ENCODE peak calls at places on chromosomes 16 and 17, in nine cellular contexts. F is psoas muscle, M is stomach, Z is thoracic aorta, P is tibial nerve, E is heart right ventricle, H is HFFc6, T is heart left ventricle, O is SK-N-SH. K is an unnamed sample.

GRCh38 chr16:46884513-46885293 is 541 bp downstream of the GPT2 start:
- DNase-seq in M (no peak), O (peak), Z (no peak), T (no peak), H (no peak), E (no peak), P (no peak), F (no peak), K (no peak)

GRCh38 chr16:9134739-9135138 is 43.3 kb downstream of the HAPSTR1 start:
- DNase-seq in O (peak), H (peak), P (peak), F (peak), E (peak), M (peak), Z (no peak), T (peak), K (no peak)

GRCh38 chr17:74199306-74200092 is 4.0 kb upstream of the RPL38 start:
- DNase-seq in F (peak), P (peak), M (peak), H (no peak), T (peak), E (peak), Z (no peak), O (peak), K (peak)

GRCh38 chr16:13245713-13246377 is 344.4 kb downstream of the SHISA9 start:
- DNase-seq in H (no peak), E (no peak), M (no peak), T (no peak), P (no peak), Z (no peak), O (no peak), F (no peak), K (no peak)

GRCh38 chr17:31320791-31321190 is 631 bp downstream of the EVI2A start:
- DNase-seq in F (no peak), E (no peak), T (no peak), M (no peak), Z (no peak), P (no peak), O (peak), H (no peak), K (no peak)

GRCh38 chr17:40309938-40310510 is 1.0 kb downstream of the RARA start:
- DNase-seq in Z (no peak), M (no peak), O (peak), H (no peak), P (no peak), F (no peak), T (no peak), E (no peak), K (no peak)

GRCh38 chr16:63617990-63618763 is 1503.7 kb downstream of the CDH11 start:
- DNase-seq in O (no peak), Z (no peak), H (no peak), P (no peak), T (peak), F (peak), E (peak), M (no peak), K (no peak)

GRCh38 chr17:57009737-57010445 is 32.0 kb downstream of the SCPEP1 start:
- DNase-seq in F (peak), H (peak), M (peak), Z (no peak), T (no peak), P (peak), E (peak), O (peak), K (no peak)

GRCh38 chr16:12708266-12708665 is 95.4 kb downstream of the CPPED1 start:
- DNase-seq in M (no peak), Z (no peak), P (no peak), F (no peak), O (no peak), T (no peak), E (no peak), H (no peak), K (no peak)

GRCh38 chr17:9330140-9330902 is 245.3 kb downstream of the STX8 start:
- DNase-seq in E (no peak), Z (no peak), P (no peak), T (no peak), F (no peak), H (no peak), O (no peak), M (no peak), K (no peak)

GRCh38 chr17:79651751-79652150 is 40.9 kb upstream of the RBFOX3 start:
- DNase-seq in M (no peak), E (no peak), F (no peak), Z (no peak), T (no peak), O (peak), H (no peak), P (no peak), K (peak)

GRCh38 chr16:11129378-11129781 is 126.6 kb downstream of the SOCS1 start:
- DNase-seq in H (no peak), Z (no peak), F (no peak), P (no peak), E (no peak), M (no peak), T (no peak), O (peak), K (no peak)

GRCh38 chr16:56203052-56203451 is 11.8 kb downstream of the GNAO1 start:
- DNase-seq in H (peak), Z (no peak), T (no peak), F (peak), O (peak), M (no peak), E (peak), P (no peak), K (no peak)

GRCh38 chr16:27430923-27431484 is 29.0 kb downstream of the IL21R start:
- DNase-seq in O (no peak), E (no peak), H (no peak), T (peak), P (no peak), F (no peak), M (peak), Z (no peak), K (peak)

GRCh38 chr17:4641297-4642195 is at the start of gene ALOX15:
- DNase-seq in T (no peak), O (no peak), E (no peak), M (no peak), H (no peak), P (no peak), F (no peak), Z (no peak), K (no peak)

GRCh38 chr16:89828870-89829629 is 775 bp downstream of the SPIRE2 start:
- DNase-seq in M (no peak), Z (no peak), O (no peak), H (no peak), P (no peak), E (no peak), F (no peak), T (no peak), K (no peak)

GRCh38 chr16:10981697-10982216 is 37.4 kb downstream of the CLEC16A start:
- DNase-seq in T (no peak), E (no peak), Z (no peak), H (peak), O (peak), P (no peak), M (no peak), F (no peak), K (no peak)

GRCh38 chr16:67241008-67241900 is 6.0 kb downstream of the FHOD1 start:
- DNase-seq in F (peak), E (peak), H (peak), M (peak), P (no peak), T (peak), Z (no peak), O (no peak), K (no peak)

GRCh38 chr16:81888520-81889394 is 109.7 kb downstream of the PLCG2 start:
- DNase-seq in Z (no peak), P (no peak), T (no peak), M (no peak), F (no peak), O (no peak), H (no peak), E (no peak), K (no peak)

GRCh38 chr16:2213817-2214720 is 571 bp downstream of the PGP start:
- DNase-seq in Z (no peak), T (no peak), E (no peak), M (no peak), F (no peak), O (peak), P (no peak), H (no peak), K (no peak)

GRCh38 chr16:9053006-9053601 is 38.3 kb upstream of the HAPSTR1 start:
- DNase-seq in T (peak), Z (peak), H (peak), M (peak), O (peak), F (peak), P (no peak), E (peak), K (peak)

GRCh38 chr17:69356625-69357024 is 29.7 kb upstream of the ABCA5 start:
- DNase-seq in T (no peak), O (no peak), Z (no peak), F (no peak), P (no peak), H (no peak), M (no peak), E (no peak), K (no peak)

GRCh38 chr16:75491876-75492275 is 3.4 kb downstream of the CHST6 start:
- DNase-seq in O (peak), P (no peak), F (no peak), T (no peak), Z (no peak), H (peak), E (no peak), M (no peak), K (no peak)

GRCh38 chr16:8848939-8849391 is 19.8 kb downstream of the CARHSP1 start:
- DNase-seq in M (no peak), E (no peak), Z (no peak), H (peak), F (no peak), P (no peak), T (no peak), O (peak), K (peak)

GRCh38 chr17:35612924-35613521 is 25.9 kb downstream of the AP2B1 start:
- DNase-seq in P (peak), F (no peak), H (peak), Z (no peak), O (peak), M (peak), E (peak), T (peak), K (no peak)

GRCh38 chr17:30230596-30231125 is 4.8 kb downstream of the SLC6A4 start:
- DNase-seq in H (no peak), M (no peak), O (no peak), P (no peak), Z (no peak), F (no peak), T (no peak), E (no peak), K (no peak)

GRCh38 chr17:72977768-72978417 is 114.6 kb downstream of the SLC39A11 start:
- DNase-seq in O (no peak), F (no peak), E (no peak), H (no peak), P (no peak), Z (no peak), M (no peak), T (no peak), K (no peak)

GRCh38 chr17:78040561-78041400 is 82.3 kb downstream of the TNRC6C start:
- DNase-seq in M (peak), O (peak), H (peak), T (peak), Z (peak), E (peak), F (peak), P (peak), K (no peak)

GRCh38 chr16:64626771-64627170 is 495.1 kb downstream of the CDH11 start:
- DNase-seq in T (no peak), E (no peak), F (no peak), P (no peak), M (no peak), O (no peak), H (no peak), Z (no peak), K (no peak)

GRCh38 chr16:24645739-24646645 is 83.5 kb upstream of the TNRC6A start:
- DNase-seq in M (no peak), Z (peak), T (no peak), O (no peak), H (peak), F (no peak), E (no peak), P (peak), K (no peak)

GRCh38 chr16:51497541-51498211 is 346.6 kb upstream of the SALL1 start:
- DNase-seq in P (no peak), O (no peak), E (no peak), H (no peak), Z (no peak), T (no peak), M (no peak), F (no peak), K (no peak)

GRCh38 chr17:82212331-82213250 is at the start of gene CCDC57:
- DNase-seq in H (peak), Z (no peak), T (peak), E (peak), O (peak), M (peak), P (peak), F (peak), K (peak)

GRCh38 chr17:1907216-1907631 is 77.4 kb downstream of the RPA1 start:
- DNase-seq in E (no peak), Z (no peak), M (no peak), P (no peak), O (no peak), H (no peak), F (peak), T (no peak), K (no peak)
- TF ChIP-seq CTCF in E (no peak), Z (no peak), M (no peak), P (no peak), O (no peak), H (no peak), F (peak), T (no peak), K (no peak)

GRCh38 chr17:58205936-58206335 is 13.1 kb downstream of the MKS1 start:
- DNase-seq in P (no peak), M (no peak), F (no peak), Z (no peak), H (no peak), E (no peak), O (no peak), T (no peak), K (peak)

GRCh38 chr17:58208344-58208743 is 10.7 kb downstream of the MKS1 start:
- DNase-seq in T (no peak), H (no peak), P (no peak), E (no peak), O (no peak), M (no peak), Z (no peak), F (no peak), K (no peak)

GRCh38 chr17:58215685-58216084 is 3.4 kb downstream of the MKS1 start:
- DNase-seq in F (no peak), O (peak), H (no peak), T (no peak), M (no peak), Z (no peak), P (no peak), E (no peak), K (no peak)

GRCh38 chr17:58207451-58207850 is 11.6 kb downstream of the MKS1 start:
- DNase-seq in P (no peak), O (no peak), M (no peak), E (no peak), T (no peak), F (no peak), H (no peak), Z (no peak), K (no peak)

DNA sequence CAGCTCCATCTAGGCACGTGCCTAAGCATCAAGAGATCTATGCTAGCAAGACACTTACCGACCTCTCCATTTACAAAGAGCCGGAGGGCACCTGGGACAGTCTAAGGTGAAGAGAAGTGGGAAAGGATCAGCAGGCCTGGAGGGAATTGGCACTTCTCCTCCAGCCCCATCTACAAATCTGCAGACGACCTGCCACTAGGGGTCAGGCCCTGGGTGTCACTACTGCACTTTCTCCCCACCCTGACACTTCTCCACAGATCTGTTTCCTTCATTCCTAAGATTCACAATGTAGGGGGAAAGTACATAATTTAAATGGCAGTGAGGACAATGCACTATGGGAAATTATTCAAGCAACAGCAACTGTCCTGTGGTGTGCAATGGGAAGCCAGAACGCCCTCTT is 8.1 kb downstream of the MKS1 start:
- DNase-seq in Z (no peak), M (no peak), T (no peak), F (no peak), E (no peak), H (no peak), O (no peak), P (no peak), K (no peak)
- TF ChIP-seq CTCF in Z (no peak), M (no peak), T (no peak), F (no peak), E (no peak), H (peak), O (peak), P (no peak), K (no peak)

GRCh38 chr16:23535901-23536300 is 21.2 kb downstream of the EARS2 start:
- DNase-seq in O (no peak), F (no peak), M (no peak), P (no peak), E (no peak), T (no peak), H (no peak), Z (no peak), K (no peak)

GRCh38 chr16:23537390-23537789 is 19.8 kb downstream of the EARS2 start:
- DNase-seq in E (no peak), Z (no peak), T (no peak), P (no peak), O (no peak), F (no peak), H (no peak), M (no peak), K (no peak)

GRCh38 chr16:23544436-23544835 is 12.7 kb downstream of the EARS2 start:
- DNase-seq in F (peak), H (no peak), T (no peak), M (no peak), P (no peak), O (no peak), E (no peak), Z (no peak), K (no peak)

GRCh38 chr16:23538919-23539278 is 18.3 kb downstream of the EARS2 start:
- DNase-seq in M (no peak), Z (no peak), F (no peak), E (no peak), P (no peak), O (no peak), T (no peak), H (no peak), K (no peak)

DNA sequence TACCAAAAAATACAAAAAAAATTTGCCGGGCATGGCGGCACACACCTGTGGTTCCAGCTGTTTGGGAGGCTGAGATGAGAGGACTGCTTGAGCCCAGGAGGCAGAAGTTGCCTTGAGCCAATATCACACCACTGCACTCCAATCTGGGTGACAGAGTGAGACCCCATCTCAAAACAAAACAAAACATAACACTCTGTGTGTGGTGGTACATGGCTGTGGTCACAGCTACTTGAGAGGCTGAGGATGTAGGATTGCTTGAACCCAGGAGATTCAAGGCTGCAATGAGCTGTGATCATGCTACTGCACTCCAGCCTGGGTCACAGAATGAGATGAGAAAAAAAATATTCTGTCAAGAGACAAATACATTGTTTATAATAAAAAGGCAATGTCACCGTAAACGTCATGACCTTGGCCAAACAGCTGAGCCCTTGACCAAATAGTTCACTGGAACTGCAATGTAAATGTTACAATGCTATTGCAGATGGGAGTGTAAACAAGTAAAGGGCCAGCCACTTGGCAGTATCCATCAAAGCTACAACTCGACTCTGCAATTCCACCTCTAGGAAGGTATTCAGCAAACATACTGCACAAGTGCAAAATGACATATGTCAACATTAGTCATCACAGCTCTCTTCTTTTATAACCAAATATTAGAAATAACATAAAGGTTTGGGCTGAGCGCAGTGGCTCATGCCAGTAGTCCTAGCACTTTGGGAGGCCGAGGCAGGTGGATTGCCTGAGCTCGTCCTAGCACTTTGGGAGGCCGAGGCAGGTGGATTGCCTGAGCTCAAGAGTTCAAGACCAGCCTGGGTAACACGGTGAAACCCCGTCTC is 16.9 kb downstream of the EARS2 start:
- DNase-seq in P (no peak), T (no peak), F (no peak), Z (no peak), M (no peak), E (no peak), O (no peak), H (no peak), K (no peak)
- TF ChIP-seq CTCF in P (no peak), T (no peak), F (no peak), Z (no peak), M (no peak), E (no peak), O (no peak), H (no peak), K (no peak)

GRCh38 chr16:57372372-57373116 is at the start of gene CX3CL1:
- DNase-seq in O (peak), P (peak), T (peak), E (peak), M (peak), F (no peak), Z (no peak), H (peak), K (no peak)
- TF ChIP-seq CTCF in O (peak), P (no peak), T (peak), E (peak), M (no peak), F (no peak), Z (peak), H (no peak), K (peak)

DNA sequence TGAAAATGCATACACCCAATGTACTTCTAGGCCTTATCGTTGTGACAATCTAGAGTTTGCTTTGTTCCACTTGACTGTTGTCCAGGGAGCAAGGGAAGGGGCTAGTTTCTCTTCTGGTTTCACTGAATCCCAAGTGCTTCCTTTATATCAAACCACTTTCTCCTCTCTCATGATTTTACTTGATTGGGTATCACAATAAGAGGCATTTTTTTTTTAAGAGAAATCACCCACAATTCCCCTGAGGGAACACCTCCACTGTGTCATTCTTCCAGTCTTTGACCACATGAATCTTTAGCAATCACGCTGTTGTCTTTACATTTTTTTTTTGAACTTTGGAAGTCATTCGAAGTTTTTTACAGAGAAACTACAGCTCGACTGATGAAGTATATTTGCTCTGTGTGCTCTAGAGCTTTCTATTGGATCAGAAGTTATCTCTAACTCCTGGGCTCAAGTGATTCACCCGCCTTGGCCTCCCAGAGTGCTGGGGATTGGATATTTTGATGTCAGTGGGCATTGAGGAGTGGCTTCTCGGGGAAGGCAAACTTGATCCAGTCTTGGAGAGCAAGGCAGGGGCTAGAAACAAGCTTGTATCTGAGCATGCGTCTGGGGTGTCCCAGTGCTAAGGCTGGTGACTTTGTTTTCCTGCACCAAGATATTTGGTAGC is 3.0 kb downstream of the CDH1 start:
- DNase-seq in E (no peak), Z (no peak), O (no peak), P (no peak), F (no peak), T (no peak), H (no peak), M (no peak), K (no peak)
- TF ChIP-seq CTCF in E (no peak), Z (no peak), O (no peak), P (no peak), F (no peak), T (no peak), H (no peak), M (no peak), K (no peak)

K was measured in osteocyte.